ENCODE peak calls at places on chromosomes 11 and 22, in four cellular contexts. V is DND-41, H is cardiac fibroblast, A is right lobe of liver. J is an unnamed sample.

GRCh38 chr22:18068381-18068988 is 9.3 kb upstream of the PEX26 start:
- DNase-seq in V (no peak), H (peak; percentile 58), A (peak; percentile 15), J (no peak)

GRCh38 chr22:20566420-20567260 is 59.2 kb downstream of the MED15 start:
- DNase-seq in A (peak; percentile 57), H (peak; percentile 80), V (peak; percentile 40), J (no peak)

GRCh38 chr11:78657441-78657840 is 82.8 kb upstream of the NARS2 start:
- DNase-seq in H (no peak), A (no peak), V (no peak), J (no peak)

GRCh38 chr11:89015614-89016013 is 50.2 kb downstream of the GRM5 start:
- DNase-seq in V (no peak), A (no peak), H (no peak), J (no peak)

GRCh38 chr11:65623852-65624616 is 8.5 kb downstream of the PCNX3 start:
- DNase-seq in A (no peak), V (no peak), H (no peak), J (no peak)

GRCh38 chr11:44568706-44569473 is 3.4 kb downstream of the CD82 start:
- DNase-seq in V (peak; percentile 92), A (peak; percentile 76), H (peak; percentile 95), J (no peak)

GRCh38 chr11:114154271-114155047 is 94.9 kb downstream of the ZBTB16 start:
- DNase-seq in A (no peak), V (no peak), H (peak; percentile 97), J (no peak)

GRCh38 chr11:103806130-103806900 is 230.1 kb upstream of the DDI1 start:
- DNase-seq in V (no peak), H (peak; percentile 86), A (no peak), J (no peak)

GRCh38 chr11:10044618-10045017 is 249.4 kb downstream of the SBF2 start:
- DNase-seq in H (peak; percentile 29), V (peak; percentile 14), A (no peak), J (no peak)

GRCh38 chr11:114307524-114308203 is 11.5 kb downstream of the NNMT start:
- DNase-seq in A (peak; percentile 87), V (no peak), H (peak; percentile 92), J (no peak)

GRCh38 chr11:63910605-63911195 is 6.3 kb downstream of the RCOR2 start:
- DNase-seq in A (no peak), H (no peak), V (no peak), J (no peak)

GRCh38 chr11:45806937-45807791 is 2.2 kb downstream of the SLC35C1 start:
- DNase-seq in H (no peak), V (no peak), A (no peak), J (no peak)

GRCh38 chr11:94170953-94171352 is 42.3 kb downstream of the PANX1 start:
- DNase-seq in H (no peak), A (no peak), V (no peak), J (no peak)

GRCh38 chr22:46843691-46844297 is 81.3 kb downstream of the TBC1D22A start:
- DNase-seq in A (no peak), H (no peak), V (no peak), J (no peak)

GRCh38 chr11:1754376-1755150 is 4.2 kb upstream of the IFITM10 start:
- DNase-seq in A (peak; percentile 44), V (no peak), H (no peak), J (no peak)

GRCh38 chr11:122598971-122599370 is 56.6 kb upstream of the UBASH3B start:
- DNase-seq in H (no peak), V (no peak), A (no peak), J (no peak)

GRCh38 chr11:65431452-65432132 is 9.0 kb downstream of the NEAT1 start:
- DNase-seq in V (no peak), H (peak; percentile 60), A (no peak), J (no peak)

GRCh38 chr11:126948563-126948962 is 52.0 kb downstream of the KIRREL3 start:
- DNase-seq in A (no peak), V (no peak), H (no peak), J (no peak)

GRCh38 chr22:39519681-39520053 is 695 bp upstream of the ATF4 start:
- DNase-seq in H (no peak), V (no peak), A (peak; percentile 79), J (no peak)

GRCh38 chr22:20425821-20426615 is 11.6 kb downstream of the SCARF2 start:
- DNase-seq in V (no peak), H (no peak), A (no peak), J (no peak)

GRCh38 chr11:64796757-64797541 is 6.1 kb downstream of the MAP4K2 start:
- DNase-seq in H (no peak), V (no peak), A (peak; percentile 48), J (no peak)

GRCh38 chr11:123452799-123453198 is 22.7 kb downstream of the GRAMD1B start:
- DNase-seq in A (no peak), V (no peak), H (no peak), J (no peak)

GRCh38 chr11:17845431-17845881 is 110.9 kb downstream of the KCNC1 start:
- DNase-seq in A (no peak), H (peak; percentile 53), V (no peak), J (no peak)

GRCh38 chr11:76291576-76292526 is 85.5 kb upstream of the WNT11 start:
- DNase-seq in V (no peak), A (no peak), H (no peak), J (peak; percentile 73)

GRCh38 chr22:19766235-19766505 is 5.6 kb downstream of the TBX1 start:
- DNase-seq in A (no peak), H (no peak), V (no peak), J (peak; percentile 49)

GRCh38 chr11:28460348-28460747 is 352.2 kb downstream of the METTL15 start:
- DNase-seq in H (peak; percentile 71), V (no peak), A (no peak), J (no peak)

GRCh38 chr11:77590194-77590591 is 440 bp downstream of the AQP11 start:
- DNase-seq in A (peak; percentile 65), H (peak; percentile 42), V (no peak), J (no peak)

GRCh38 chr11:68524213-68524612 is 63.7 kb downstream of the PPP6R3 start:
- DNase-seq in V (no peak), A (no peak), H (peak; percentile 39), J (no peak)

GRCh38 chr11:9091044-9091936 is at the start of gene SCUBE2:
- DNase-seq in V (no peak), A (no peak), H (no peak), J (peak; percentile 59)

DNA sequence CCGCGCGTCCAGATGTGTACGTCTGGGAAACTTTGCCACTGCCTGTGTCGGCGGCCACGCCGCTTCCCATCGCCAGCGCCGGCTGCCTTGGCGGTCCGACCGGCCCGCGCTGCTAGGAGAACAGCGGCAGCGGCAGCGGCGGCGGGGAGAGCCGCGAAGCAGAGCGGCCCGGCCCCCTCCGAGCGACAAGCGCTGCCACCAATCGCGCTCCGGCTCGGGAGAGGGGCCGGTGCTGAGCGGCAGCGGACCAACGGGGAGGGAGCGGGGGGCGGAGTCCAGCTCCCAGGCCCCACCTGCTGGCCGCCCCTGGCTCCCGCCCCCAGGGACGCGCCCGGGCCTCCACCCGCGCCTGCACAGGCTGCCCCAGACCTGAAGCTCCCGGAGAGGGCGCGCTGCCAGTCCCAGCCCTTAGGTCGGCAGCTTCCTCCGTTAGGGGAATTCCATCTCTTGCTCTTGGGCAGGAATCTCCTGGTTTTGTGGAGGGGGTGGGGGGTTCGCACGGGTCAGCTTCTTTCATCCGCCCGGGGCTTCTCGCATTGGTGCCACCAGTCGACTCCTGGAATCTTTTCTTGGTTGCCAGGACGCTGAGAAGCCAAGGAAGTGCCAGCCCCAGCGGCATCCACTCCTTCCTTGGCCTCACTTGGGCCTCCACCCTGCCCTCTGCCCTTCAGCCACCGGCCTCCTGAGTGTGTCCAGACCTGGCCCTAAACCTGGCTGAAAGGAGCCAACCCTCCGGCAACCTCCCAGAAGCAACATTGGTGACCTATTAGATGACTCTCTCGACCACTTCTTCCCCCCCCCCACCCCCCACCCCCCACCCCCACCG is at the start of gene GALNT18:
- DNase-seq in V (no peak), H (peak; percentile 87), A (peak; percentile 96), J (peak; percentile 94)
- TF ChIP-seq CTCF in V (no peak), H (no peak), A (peak; percentile 60), J (peak; percentile 12)

GRCh38 chr11:61737636-61738386 is 14.6 kb upstream of the MYRF start:
- DNase-seq in A (no peak), V (no peak), H (no peak), J (no peak)
- TF ChIP-seq CTCF in A (no peak), V (no peak), H (no peak), J (no peak)

GRCh38 chr11:134589155-134589554 is 177.1 kb upstream of the B3GAT1 start:
- DNase-seq in V (peak; percentile 11), A (no peak), H (no peak), J (no peak)

GRCh38 chr11:134596404-134596803 is 184.4 kb upstream of the B3GAT1 start:
- DNase-seq in A (no peak), H (no peak), V (no peak), J (no peak)

GRCh38 chr11:134587345-134587744 is 175.3 kb upstream of the B3GAT1 start:
- DNase-seq in V (peak; percentile 1), A (no peak), H (no peak), J (no peak)

GRCh38 chr11:134597452-134597851 is 185.4 kb upstream of the B3GAT1 start:
- DNase-seq in H (no peak), V (no peak), A (no peak), J (no peak)

GRCh38 chr11:134592391-134592990 is 180.4 kb upstream of the B3GAT1 start:
- DNase-seq in V (peak; percentile 86), H (no peak), A (no peak), J (peak; percentile 84)
- TF ChIP-seq CTCF in V (peak; percentile 93), H (no peak), A (peak; percentile 61), J (peak; percentile 72)

GRCh38 chr11:57335343-57336110 is at the start of gene SSRP1:
- DNase-seq in H (peak; percentile 84), V (peak; percentile 93), A (peak; percentile 90), J (peak; percentile 82)
- TF ChIP-seq CTCF in H (no peak), V (peak; percentile 55), A (no peak), J (no peak)

GRCh38 chr22:32411829-32412592 is at the start of gene RTCB:
- DNase-seq in H (peak; percentile 96), V (peak; percentile 92), A (peak; percentile 91), J (peak; percentile 92)
- TF ChIP-seq CTCF in H (no peak), V (no peak), A (no peak), J (no peak)

GRCh38 chr11:31240340-31240904 is 129.1 kb downstream of the DCDC1 start:
- DNase-seq in H (peak; percentile 55), A (no peak), V (peak; percentile 29), J (peak; percentile 40)
- TF ChIP-seq CTCF in H (peak; percentile 59), A (peak; percentile 49), V (peak; percentile 73), J (peak; percentile 61)

DNA sequence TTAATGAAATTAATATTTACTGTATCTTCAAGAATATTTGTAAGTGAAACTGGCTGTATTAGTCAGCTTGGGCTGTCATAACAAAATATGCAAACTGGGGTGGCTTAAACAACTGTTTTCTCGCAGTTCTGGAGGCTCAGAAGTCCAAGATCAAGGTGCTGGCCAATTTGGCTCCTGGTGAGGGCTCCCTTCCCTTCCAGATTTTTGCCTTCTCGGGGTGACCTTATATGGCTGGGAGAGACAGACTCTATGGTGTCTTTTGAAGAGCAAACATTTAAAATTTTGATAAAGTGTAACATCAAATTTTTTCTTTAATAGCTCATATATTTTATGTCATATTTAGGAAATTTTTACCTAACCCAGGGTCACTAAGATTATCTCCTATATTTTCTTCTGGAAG is 30.2 kb downstream of the CSTPP1 start:
- DNase-seq in V (no peak), A (no peak), H (no peak), J (no peak)
- TF ChIP-seq CTCF in V (no peak), A (no peak), H (no peak), J (no peak)